ENCODE peak calls at places on chromosome 15, in four cellular contexts. W is activated naive CD4-positive, alpha-beta T cell treated with anti-CD3 and anti-CD28 coated beads, Interleukin-2, amount 50 U/mL, for 16 hours; R is NCI-H1105; J is RWPE2. Z is an unnamed sample.

GRCh38 chr15:57330619-57331018 is 45.7 kb upstream of the CGNL1 start:
- DNase-seq in J (no peak), R (no peak), W (no peak), Z (no peak)

GRCh38 chr15:67035886-67036285 is 29.5 kb upstream of the SMAD3 start:
- DNase-seq in R (no peak), J (no peak), W (no peak), Z (no peak)

GRCh38 chr15:86300371-86301106 is 220.9 kb downstream of the AGBL1 start:
- DNase-seq in R (no peak), W (no peak), J (no peak), Z (no peak)

GRCh38 chr15:58873267-58873666 is 60.2 kb downstream of the SLTM start:
- DNase-seq in W (no peak), R (no peak), J (no peak), Z (no peak)

GRCh38 chr15:59556405-59556804 is 55.2 kb upstream of the GCNT3 start:
- DNase-seq in J (no peak), W (no peak), R (no peak), Z (no peak)

GRCh38 chr15:94125131-94125530 is 106.2 kb upstream of the MCTP2 start:
- DNase-seq in R (no peak), J (no peak), W (no peak), Z (no peak)

GRCh38 chr15:93862791-93863190 is 368.6 kb upstream of the MCTP2 start:
- DNase-seq in J (no peak), W (no peak), R (no peak), Z (no peak)

GRCh38 chr15:96851613-96852012 is 521.1 kb downstream of the NR2F2 start:
- DNase-seq in W (no peak), J (no peak), R (no peak), Z (no peak)

GRCh38 chr15:65373163-65373651 is 4.6 kb downstream of the IGDCC3 start:
- DNase-seq in R (no peak), W (no peak), J (peak; percentile 61), Z (peak; percentile 51)

GRCh38 chr15:101123222-101123910 is 128.5 kb downstream of the CHSY1 start:
- DNase-seq in J (no peak), R (no peak), W (no peak), Z (no peak)

GRCh38 chr15:67433495-67434099 is 87.3 kb upstream of the C15orf61 start:
- DNase-seq in W (no peak), J (no peak), R (no peak), Z (no peak)